ENCODE peak calls at places on chromosomes 12 and 14, in six cellular contexts. D is breast epithelium, F is A549, M is thoracic aorta, N is esophagus muscularis mucosa, I is transverse colon. E is an unnamed sample.
A peak's percentile ranks its signal among the peaks of the same experiment; 100 is the strongest.

GRCh38 chr12:103844296-103844695 is 3.3 kb upstream of the NT5DC3 start:
- DNase-seq in D (no peak), F (no peak), M (no peak), N (peak; percentile 39), I (no peak), E (no peak)

GRCh38 chr12:19652391-19652790 is 213.1 kb downstream of the AEBP2 start:
- DNase-seq in D (no peak), F (no peak), M (no peak), N (no peak), I (no peak), E (no peak)

GRCh38 chr12:102879144-102879763 is 37.8 kb downstream of the PAH start:
- DNase-seq in D (no peak), F (peak; percentile 75), M (no peak), N (no peak), I (no peak), E (no peak)

GRCh38 chr12:10559241-10559640 is 53.6 kb downstream of the EIF2S3B start:
- DNase-seq in D (no peak), F (no peak), M (no peak), N (no peak), I (no peak), E (no peak)

GRCh38 chr12:9784816-9785215 is 24.1 kb upstream of the CD69 start:
- DNase-seq in D (no peak), F (no peak), M (no peak), N (no peak), I (no peak), E (no peak)

GRCh38 chr12:27796093-27796492 is 16.1 kb upstream of the MANSC4 start:
- DNase-seq in D (no peak), F (no peak), M (no peak), N (no peak), I (no peak), E (no peak)

GRCh38 chr14:59118171-59118570 is 70.3 kb upstream of the DAAM1 start:
- DNase-seq in D (no peak), F (no peak), M (no peak), N (no peak), I (no peak), E (no peak)

GRCh38 chr12:7271904-7272303 is 32.0 kb upstream of the ACSM4 start:
- DNase-seq in D (no peak), F (no peak), M (no peak), N (no peak), I (no peak), E (no peak)

GRCh38 chr12:6821674-6822433 is at the start of gene GPR162:
- DNase-seq in D (no peak), F (peak; percentile 35), M (no peak), N (no peak), I (peak; percentile 48), E (peak; percentile 45)

GRCh38 chr12:22105542-22105941 is 59.5 kb downstream of the CMAS start:
- DNase-seq in D (no peak), F (no peak), M (no peak), N (no peak), I (no peak), E (no peak)

GRCh38 chr12:62737615-62738014 is 197.3 kb downstream of the PPM1H start:
- DNase-seq in D (no peak), F (no peak), M (no peak), N (no peak), I (no peak), E (no peak)

GRCh38 chr14:65433646-65434045 is 21.1 kb downstream of the FUT8 start:
- DNase-seq in D (no peak), F (no peak), M (no peak), N (no peak), I (no peak), E (no peak)

GRCh38 chr12:58540480-58541299 is 379.6 kb downstream of the LRIG3 start:
- DNase-seq in D (no peak), F (peak; percentile 24), M (no peak), N (no peak), I (peak; percentile 61), E (peak; percentile 58)

GRCh38 chr14:65251213-65251612 is 148.9 kb upstream of the MAX start:
- DNase-seq in D (no peak), F (no peak), M (no peak), N (no peak), I (no peak), E (no peak)

GRCh38 chr14:89418452-89418851 is 1.4 kb upstream of the FOXN3 start:
- DNase-seq in D (no peak), F (no peak), M (no peak), N (no peak), I (peak; percentile 28), E (no peak)

GRCh38 chr14:67018720-67019119 is 170.5 kb upstream of the GARIN2 start:
- DNase-seq in D (no peak), F (no peak), M (no peak), N (no peak), I (no peak), E (no peak)

GRCh38 chr12:111788178-111788654 is 21.5 kb downstream of the ALDH2 start:
- DNase-seq in D (no peak), F (no peak), M (no peak), N (no peak), I (no peak), E (no peak)

GRCh38 chr12:103571286-103571685 is 15.8 kb upstream of the STAB2 start:
- DNase-seq in D (no peak), F (no peak), M (no peak), N (peak; percentile 55), I (peak; percentile 34), E (no peak)

GRCh38 chr12:120227233-120228040 is 26.5 kb upstream of the RPLP0 start:
- DNase-seq in D (no peak), F (no peak), M (no peak), N (no peak), I (no peak), E (no peak)

GRCh38 chr14:86243158-86243557 is 713.2 kb downstream of the FLRT2 start:
- DNase-seq in D (no peak), F (no peak), M (no peak), N (no peak), I (no peak), E (no peak)

GRCh38 chr14:34792593-34792992 is 78.2 kb upstream of the CFL2 start:
- DNase-seq in D (no peak), F (no peak), M (no peak), N (no peak), I (no peak), E (no peak)

GRCh38 chr14:51488569-51489220 is 163.0 kb upstream of the FRMD6 start:
- DNase-seq in D (no peak), F (no peak), M (no peak), N (no peak), I (no peak), E (no peak)

GRCh38 chr12:69129014-69129413 is 110.4 kb upstream of the CPSF6 start:
- DNase-seq in D (no peak), F (no peak), M (no peak), N (peak; percentile 12), I (no peak), E (no peak)

GRCh38 chr14:55116246-55117030 is 12.6 kb upstream of the LGALS3 start:
- DNase-seq in D (no peak), F (no peak), M (no peak), N (no peak), I (peak; percentile 63), E (no peak)

GRCh38 chr12:49024543-49024942 is 6.0 kb upstream of the PRKAG1 start:
- DNase-seq in D (no peak), F (no peak), M (no peak), N (no peak), I (peak; percentile 3), E (no peak)

GRCh38 chr14:34201909-34202622 is 251.2 kb upstream of the EGLN3 start:
- DNase-seq in D (no peak), F (no peak), M (no peak), N (no peak), I (no peak), E (no peak)

GRCh38 chr14:94961761-94962575 is 192.1 kb upstream of the GSC start:
- DNase-seq in D (no peak), F (no peak), M (no peak), N (peak; percentile 89), I (no peak), E (no peak)

GRCh38 chr14:20973501-20973900 is 16.3 kb upstream of the METTL17 start:
- DNase-seq in D (no peak), F (no peak), M (no peak), N (no peak), I (no peak), E (no peak)

GRCh38 chr14:20971705-20972021 is 16.4 kb downstream of the RNASE2 start:
- DNase-seq in D (no peak), F (no peak), M (no peak), N (no peak), I (no peak), E (no peak)

GRCh38 chr14:20969336-20969735 is 14.0 kb downstream of the RNASE2 start:
- DNase-seq in D (no peak), F (no peak), M (no peak), N (no peak), I (no peak), E (no peak)

GRCh38 chr14:20970983-20971704 is 15.9 kb downstream of the RNASE2 start:
- DNase-seq in D (peak; percentile 89), F (peak; percentile 76), M (peak; percentile 28), N (peak; percentile 97), I (peak; percentile 82), E (peak; percentile 84)

GRCh38 chr14:20970647-20970982 is 15.3 kb downstream of the RNASE2 start:
- DNase-seq in D (no peak), F (no peak), M (no peak), N (no peak), I (no peak), E (no peak)
- H3K4me3 ChIP-seq in D (peak overlapping the region; percentile 62), F (peak overlapping the region; percentile 67), M (peak overlapping the region; percentile 93), N (peak overlapping the region; percentile 68), I (no peak overlapping the region), E (peak overlapping the region; percentile 39)

GRCh38 chr12:132343294-132343972 is 14.0 kb upstream of the GALNT9 start:
- DNase-seq in D (no peak), F (no peak), M (no peak), N (no peak), I (peak; percentile 45), E (no peak)

GRCh38 chr12:132342828-132343227 is 13.4 kb upstream of the GALNT9 start:
- DNase-seq in D (no peak), F (no peak), M (no peak), N (no peak), I (no peak), E (no peak)

GRCh38 chr12:132344181-132344580 is 14.8 kb upstream of the GALNT9 start:
- DNase-seq in D (no peak), F (no peak), M (no peak), N (no peak), I (no peak), E (no peak)

GRCh38 chr12:132341318-132342050 is 12.1 kb upstream of the GALNT9 start:
- DNase-seq in D (no peak), F (no peak), M (no peak), N (no peak), I (no peak), E (no peak)

GRCh38 chr12:132342322-132342721 is 12.9 kb upstream of the GALNT9 start:
- DNase-seq in D (no peak), F (peak; percentile 67), M (no peak), N (no peak), I (no peak), E (no peak)
- TF ChIP-seq CTCF in D (no peak), F (peak; percentile 10), M (no peak), N (no peak), I (no peak), E (no peak)

GRCh38 chr14:101364503-101365328 is 196.6 kb upstream of the DIO3 start:
- DNase-seq in D (no peak), F (no peak), M (peak; percentile 71), N (peak; percentile 95), I (peak; percentile 57), E (no peak)
- H3K4me3 ChIP-seq in D (peak overlapping the region; percentile 12), F (no peak overlapping the region), M (peak overlapping the region; percentile 51), N (no peak overlapping the region), I (no peak overlapping the region), E (no peak overlapping the region)

GRCh38 chr12:89421093-89421835 is 69.0 kb upstream of the DUSP6 start:
- DNase-seq in D (no peak), F (no peak), M (no peak), N (peak; percentile 31), I (no peak), E (no peak)
- TF ChIP-seq CTCF in D (no peak), F (no peak), M (no peak), N (no peak), I (no peak), E (no peak)

E was measured in lung.